ENCODE peak calls at places on chromosomes 6 and 20, in four cellular contexts. One of them, this sample, is unnamed.

GRCh38 chr6:149077208-149077607 is 240.3 kb upstream of the TAB2 start:
- DNase-seq in K562: no peak
- DNase-seq in HepG2: no peak
- DNase-seq in WTC11: no peak
- DNase-seq in this sample: no peak

GRCh38 chr6:53273356-53273755 is 75.4 kb downstream of the ELOVL5 start:
- DNase-seq in WTC11: peak
- DNase-seq in K562: no peak
- DNase-seq in HepG2: no peak
- DNase-seq in this sample: no peak

GRCh38 chr20:13501500-13501899 is 137.2 kb downstream of the TASP1 start:
- DNase-seq in K562: no peak
- DNase-seq in HepG2: no peak
- DNase-seq in WTC11: no peak
- DNase-seq in this sample: no peak

GRCh38 chr6:44493132-44493531 is 105.6 kb downstream of the CDC5L start:
- DNase-seq in HepG2: no peak
- DNase-seq in K562: no peak
- DNase-seq in WTC11: no peak
- DNase-seq in this sample: no peak

GRCh38 chr6:551405-551804 is 105.5 kb downstream of the HUS1B start:
- DNase-seq in K562: peak
- DNase-seq in WTC11: peak
- DNase-seq in HepG2: peak
- DNase-seq in this sample: peak

GRCh38 chr20:61874421-61875068 is 191.1 kb downstream of the TAF4 start:
- DNase-seq in WTC11: peak
- DNase-seq in K562: peak
- DNase-seq in HepG2: peak
- DNase-seq in this sample: peak

GRCh38 chr6:104409913-104410312 is 449.8 kb downstream of the HACE1 start:
- DNase-seq in HepG2: no peak
- DNase-seq in WTC11: no peak
- DNase-seq in K562: no peak
- DNase-seq in this sample: no peak

GRCh38 chr6:11952291-11952690 is 59.8 kb upstream of the HIVEP1 start:
- DNase-seq in K562: no peak
- DNase-seq in HepG2: no peak
- DNase-seq in WTC11: no peak
- DNase-seq in this sample: no peak

GRCh38 chr6:16450285-16450684 is 211.9 kb downstream of the GMPR start:
- DNase-seq in HepG2: no peak
- DNase-seq in WTC11: no peak
- DNase-seq in K562: no peak
- DNase-seq in this sample: no peak

GRCh38 chr6:73580247-73581149 is 59.7 kb upstream of the EEF1A1 start:
- DNase-seq in K562: peak
- DNase-seq in WTC11: peak
- DNase-seq in HepG2: peak
- DNase-seq in this sample: peak

GRCh38 chr20:56575157-56575556 is 42.1 kb downstream of the FAM209B start:
- DNase-seq in WTC11: no peak
- DNase-seq in K562: no peak
- DNase-seq in HepG2: no peak
- DNase-seq in this sample: no peak

GRCh38 chr6:82270791-82271392 is 23.3 kb upstream of the IBTK start:
- DNase-seq in WTC11: no peak
- DNase-seq in K562: peak
- DNase-seq in HepG2: peak
- DNase-seq in this sample: peak

GRCh38 chr6:108566406-108566805 is 5.7 kb downstream of the FOXO3 start:
- DNase-seq in HepG2: no peak
- DNase-seq in K562: no peak
- DNase-seq in WTC11: no peak
- DNase-seq in this sample: no peak

GRCh38 chr20:2899243-2899642 is 26.0 kb downstream of the PTPRA start:
- DNase-seq in K562: no peak
- DNase-seq in WTC11: no peak
- DNase-seq in HepG2: no peak
- DNase-seq in this sample: no peak

GRCh38 chr6:170080169-170080827 is 210.6 kb downstream of the DLL1 start:
- DNase-seq in K562: no peak
- DNase-seq in WTC11: no peak
- DNase-seq in HepG2: no peak
- DNase-seq in this sample: no peak

GRCh38 chr6:143410859-143411270 is 39.6 kb downstream of the ADAT2 start:
- DNase-seq in WTC11: no peak
- DNase-seq in K562: no peak
- DNase-seq in HepG2: peak
- DNase-seq in this sample: no peak

GRCh38 chr6:129641344-129641743 is 68.6 kb downstream of the ARHGAP18 start:
- DNase-seq in WTC11: no peak
- DNase-seq in HepG2: peak
- DNase-seq in K562: no peak
- DNase-seq in this sample: no peak

GRCh38 chr20:36093025-36093803 is 61.3 kb upstream of the EPB41L1 start:
- DNase-seq in HepG2: no peak
- DNase-seq in K562: no peak
- DNase-seq in WTC11: no peak
- DNase-seq in this sample: no peak

GRCh38 chr6:82608777-82609176 is 245.2 kb downstream of the TPBG start:
- DNase-seq in HepG2: no peak
- DNase-seq in K562: no peak
- DNase-seq in WTC11: no peak
- DNase-seq in this sample: no peak

GRCh38 chr20:57653546-57653900 is 33.3 kb upstream of the ZBP1 start:
- DNase-seq in HepG2: no peak
- DNase-seq in K562: no peak
- DNase-seq in WTC11: no peak
- DNase-seq in this sample: no peak

GRCh38 chr6:148700713-148701392 is 46.0 kb upstream of the UST start:
- DNase-seq in HepG2: no peak
- DNase-seq in K562: no peak
- DNase-seq in WTC11: no peak
- DNase-seq in this sample: no peak

GRCh38 chr20:46940616-46941015 is 46.0 kb downstream of the EYA2 start:
- DNase-seq in HepG2: no peak
- DNase-seq in K562: no peak
- DNase-seq in WTC11: no peak
- DNase-seq in this sample: no peak

GRCh38 chr20:46255440-46256104 is 52.7 kb downstream of the CDH22 start:
- DNase-seq in WTC11: no peak
- DNase-seq in HepG2: peak
- DNase-seq in K562: peak
- DNase-seq in this sample: peak

GRCh38 chr6:44725070-44725469 is 337.6 kb downstream of the CDC5L start:
- DNase-seq in WTC11: no peak
- DNase-seq in K562: no peak
- DNase-seq in HepG2: no peak
- DNase-seq in this sample: no peak

GRCh38 chr6:37546141-37546871 is 46.6 kb upstream of the CCDC167 start:
- DNase-seq in K562: no peak
- DNase-seq in HepG2: no peak
- DNase-seq in WTC11: peak
- DNase-seq in this sample: no peak

GRCh38 chr6:18293192-18293904 is 29.0 kb upstream of the DEK start:
- DNase-seq in WTC11: no peak
- DNase-seq in K562: no peak
- DNase-seq in HepG2: peak
- DNase-seq in this sample: no peak

GRCh38 chr6:6559994-6560393 is 28.5 kb upstream of the LY86 start:
- DNase-seq in HepG2: no peak
- DNase-seq in K562: no peak
- DNase-seq in WTC11: no peak
- DNase-seq in this sample: no peak

GRCh38 chr6:56335733-56336132 is 88.4 kb upstream of the COL21A1 start:
- DNase-seq in HepG2: no peak
- DNase-seq in WTC11: no peak
- DNase-seq in K562: no peak
- DNase-seq in this sample: no peak

GRCh38 chr6:168093071-168093505 is 14.1 kb upstream of the FRMD1 start:
- DNase-seq in HepG2: peak
- DNase-seq in WTC11: no peak
- DNase-seq in K562: no peak
- DNase-seq in this sample: no peak

GRCh38 chr6:159959165-159959975 is 9.5 kb upstream of the IGF2R start:
- DNase-seq in K562: no peak
- DNase-seq in WTC11: no peak
- DNase-seq in HepG2: no peak
- DNase-seq in this sample: no peak

DNA sequence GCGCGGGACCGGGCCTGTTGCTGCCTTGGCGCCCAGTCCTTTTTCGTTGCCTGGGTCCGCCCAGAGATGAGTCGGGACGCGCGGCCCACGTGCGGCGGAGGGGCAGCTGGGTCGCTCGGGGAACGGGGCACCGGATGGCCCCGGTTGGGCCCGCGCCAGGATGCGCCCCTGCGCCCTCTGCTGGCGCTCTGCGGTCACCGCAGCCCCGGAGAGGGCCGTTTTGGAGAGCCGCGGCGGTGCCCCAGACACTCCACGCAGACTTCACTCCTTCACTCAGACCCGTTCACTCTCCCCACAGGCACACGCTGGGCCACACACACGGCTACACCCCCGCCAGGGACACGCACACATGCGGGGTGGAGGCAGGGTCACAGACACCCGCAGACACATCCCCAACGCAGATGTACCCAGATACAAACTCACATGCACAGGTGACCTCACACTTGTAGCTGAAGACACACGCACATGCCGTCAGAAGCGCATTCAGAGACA is 38.8 kb downstream of the SRC start:
- DNase-seq in K562: peak
- DNase-seq in HepG2: no peak
- DNase-seq in WTC11: peak
- DNase-seq in this sample: peak
- TF ChIP-seq SP1 in K562: peak
- TF ChIP-seq SP1 in HepG2: no peak
- TF ChIP-seq SP1 in WTC11: no peak
- TF ChIP-seq SP1 in this sample: no peak

DNA sequence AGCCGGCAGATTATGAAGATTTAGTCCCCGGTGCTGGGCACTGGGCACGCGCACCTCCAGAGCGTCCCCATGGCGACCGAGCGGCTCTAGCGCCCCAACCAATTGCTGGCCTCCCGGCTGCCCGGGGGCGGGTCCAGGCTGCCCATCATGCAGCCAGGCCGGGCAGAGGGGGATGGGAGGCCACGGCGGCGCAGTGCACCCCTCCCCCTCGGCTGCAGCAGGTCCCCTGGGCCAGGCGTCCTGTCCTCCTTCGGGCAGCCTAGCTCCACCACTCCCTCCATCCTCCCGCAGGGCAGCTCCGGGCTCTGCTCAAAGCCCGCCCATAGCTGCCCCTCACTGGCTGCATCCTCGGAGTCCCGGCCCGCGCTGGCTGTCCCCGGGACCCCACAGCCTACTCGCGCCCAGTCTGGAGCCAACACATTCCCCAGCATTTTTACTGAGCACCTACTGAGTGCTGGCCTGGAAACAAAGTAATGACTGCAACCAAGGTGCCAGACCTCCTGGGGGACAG is 99.4 kb downstream of the ASXL1 start:
- DNase-seq in WTC11: peak
- DNase-seq in K562: no peak
- DNase-seq in HepG2: no peak
- DNase-seq in this sample: peak
- TF ChIP-seq SP1 in WTC11: peak
- TF ChIP-seq SP1 in K562: no peak
- TF ChIP-seq SP1 in HepG2: no peak
- TF ChIP-seq SP1 in this sample: no peak

GRCh38 chr6:31826793-31827285 is 699 bp upstream of the HSPA1B start:
- DNase-seq in HepG2: no peak
- DNase-seq in WTC11: peak
- DNase-seq in K562: peak
- DNase-seq in this sample: no peak

GRCh38 chr6:31820051-31820389 is 4.7 kb downstream of the HSPA1A start:
- DNase-seq in WTC11: no peak
- DNase-seq in HepG2: peak
- DNase-seq in K562: peak
- DNase-seq in this sample: no peak

GRCh38 chr6:31825553-31825952 is 2.0 kb upstream of the HSPA1B start:
- DNase-seq in WTC11: no peak
- DNase-seq in K562: no peak
- DNase-seq in HepG2: no peak
- DNase-seq in this sample: no peak

GRCh38 chr6:31821301-31822037 is 6.1 kb upstream of the HSPA1B start:
- DNase-seq in K562: peak
- DNase-seq in HepG2: no peak
- DNase-seq in WTC11: peak
- DNase-seq in this sample: peak

DNA sequence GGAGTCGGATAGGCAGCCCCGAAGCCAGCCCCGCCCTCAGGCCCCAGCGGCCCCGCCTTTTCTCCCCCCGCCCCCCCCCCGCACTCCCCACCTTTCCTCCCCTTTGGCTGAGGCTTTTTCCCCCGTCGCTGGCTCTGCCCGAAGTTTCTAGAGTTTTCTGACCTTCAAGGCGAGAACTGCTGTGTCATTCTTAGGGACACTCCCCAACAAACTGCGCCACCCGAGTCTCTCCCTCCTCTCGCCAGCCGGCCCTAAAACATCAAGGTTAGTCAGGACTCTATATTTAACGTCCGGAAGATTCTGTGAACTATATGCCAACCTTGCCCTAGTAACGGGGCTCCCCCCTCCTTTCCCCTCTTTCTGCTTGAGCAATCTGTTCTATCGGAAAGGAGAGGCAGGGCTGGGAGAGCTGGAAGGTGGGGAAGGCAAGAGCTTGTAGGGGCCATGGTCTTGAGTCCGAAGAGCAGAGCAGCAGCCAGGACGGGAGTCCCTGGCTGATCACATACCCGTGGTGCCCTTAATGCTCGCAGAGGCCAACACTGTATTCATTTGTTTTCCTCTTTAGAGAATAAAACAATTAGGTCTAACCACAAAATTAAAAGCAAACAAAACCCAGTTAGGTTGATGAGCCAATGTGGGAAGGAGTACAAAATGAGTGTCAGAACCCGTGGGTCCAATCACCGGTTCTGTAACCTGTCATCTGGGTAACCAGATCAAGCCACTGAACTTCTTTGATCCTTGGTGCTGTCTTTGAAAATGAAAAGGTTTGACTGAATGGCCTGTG is 5.3 kb upstream of the HSPA1B start:
- DNase-seq in HepG2: peak
- DNase-seq in K562: peak
- DNase-seq in WTC11: peak
- DNase-seq in this sample: peak
- TF ChIP-seq SP1 in HepG2: no peak
- TF ChIP-seq SP1 in K562: peak
- TF ChIP-seq SP1 in WTC11: no peak
- TF ChIP-seq SP1 in this sample: no peak

GRCh38 chr6:111607279-111607678 is 1.6 kb upstream of the TRAF3IP2 start:
- DNase-seq in K562: no peak
- DNase-seq in HepG2: no peak
- DNase-seq in WTC11: no peak
- DNase-seq in this sample: no peak

GRCh38 chr6:111604259-111605099 is 1.2 kb downstream of the TRAF3IP2 start:
- DNase-seq in WTC11: no peak
- DNase-seq in K562: peak
- DNase-seq in HepG2: no peak
- DNase-seq in this sample: peak

GRCh38 chr6:111605100-111605748 is 454 bp downstream of the TRAF3IP2 start:
- DNase-seq in K562: peak
- DNase-seq in WTC11: peak
- DNase-seq in HepG2: no peak
- DNase-seq in this sample: peak

GRCh38 chr6:111603648-111604047 is 2.0 kb downstream of the TRAF3IP2 start:
- DNase-seq in WTC11: no peak
- DNase-seq in HepG2: no peak
- DNase-seq in K562: peak
- DNase-seq in this sample: no peak

GRCh38 chr6:111606620-111607115 is 990 bp upstream of the TRAF3IP2 start:
- DNase-seq in HepG2: no peak
- DNase-seq in K562: no peak
- DNase-seq in WTC11: no peak
- DNase-seq in this sample: no peak
- TF ChIP-seq SP1 in HepG2: no peak
- TF ChIP-seq SP1 in K562: no peak
- TF ChIP-seq SP1 in WTC11: no peak
- TF ChIP-seq SP1 in this sample: no peak

This sample was measured in HEK293T.